ENCODE peak calls at places on chromosomes 13 and 19, in six cellular contexts. One of them, this sample, is unnamed.

GRCh38 chr13:33251131-33251629 is 34.4 kb downstream of the STARD13 start:
- DNase-seq in fibroblast of pulmonary artery: peak; percentile 91
- DNase-seq in cardiac muscle cell: peak; percentile 86
- DNase-seq in psoas muscle: no peak
- DNase-seq in OCI-LY7: no peak
- DNase-seq in heart right ventricle: peak; percentile 46
- DNase-seq in this sample: peak; percentile 98

GRCh38 chr19:50857366-50857765 is 2.7 kb downstream of the KLK3 start:
- DNase-seq in fibroblast of pulmonary artery: no peak
- DNase-seq in cardiac muscle cell: no peak
- DNase-seq in psoas muscle: no peak
- DNase-seq in OCI-LY7: no peak
- DNase-seq in heart right ventricle: no peak
- DNase-seq in this sample: no peak

GRCh38 chr13:112066624-112067004 is 335 bp upstream of the SOX1 start:
- DNase-seq in fibroblast of pulmonary artery: peak; percentile 18
- DNase-seq in cardiac muscle cell: peak; percentile 58
- DNase-seq in psoas muscle: peak; percentile 74
- DNase-seq in OCI-LY7: no peak
- DNase-seq in heart right ventricle: peak; percentile 57
- DNase-seq in this sample: peak; percentile 2

GRCh38 chr13:52968074-52968700 is 60.4 kb upstream of the OLFM4 start:
- DNase-seq in fibroblast of pulmonary artery: peak; percentile 72
- DNase-seq in cardiac muscle cell: peak; percentile 77
- DNase-seq in psoas muscle: peak; percentile 74
- DNase-seq in OCI-LY7: peak; percentile 74
- DNase-seq in heart right ventricle: peak; percentile 63
- DNase-seq in this sample: peak; percentile 59

GRCh38 chr19:3068071-3068470 is 5.8 kb upstream of the TLE5 start:
- DNase-seq in fibroblast of pulmonary artery: no peak
- DNase-seq in cardiac muscle cell: no peak
- DNase-seq in psoas muscle: peak; percentile 86
- DNase-seq in OCI-LY7: no peak
- DNase-seq in heart right ventricle: no peak
- DNase-seq in this sample: no peak

GRCh38 chr13:25922373-25922772 is 129.4 kb downstream of the SHISA2 start:
- DNase-seq in fibroblast of pulmonary artery: no peak
- DNase-seq in cardiac muscle cell: no peak
- DNase-seq in psoas muscle: no peak
- DNase-seq in OCI-LY7: no peak
- DNase-seq in heart right ventricle: no peak
- DNase-seq in this sample: peak; percentile 20

GRCh38 chr19:42325896-42326771 is 699 bp downstream of the MEGF8 start:
- DNase-seq in fibroblast of pulmonary artery: no peak
- DNase-seq in cardiac muscle cell: no peak
- DNase-seq in psoas muscle: peak; percentile 68
- DNase-seq in OCI-LY7: peak; percentile 48
- DNase-seq in heart right ventricle: no peak
- DNase-seq in this sample: no peak

GRCh38 chr19:55494172-55494761 is 6.0 kb downstream of the SSC5D start:
- DNase-seq in fibroblast of pulmonary artery: peak; percentile 94
- DNase-seq in cardiac muscle cell: peak; percentile 94
- DNase-seq in psoas muscle: peak; percentile 78
- DNase-seq in OCI-LY7: no peak
- DNase-seq in heart right ventricle: peak; percentile 76
- DNase-seq in this sample: peak; percentile 51

GRCh38 chr19:28737021-28737525 is 475.9 kb downstream of the UQCRFS1 start:
- DNase-seq in fibroblast of pulmonary artery: peak; percentile 60
- DNase-seq in cardiac muscle cell: peak; percentile 71
- DNase-seq in psoas muscle: no peak
- DNase-seq in OCI-LY7: peak; percentile 53
- DNase-seq in heart right ventricle: no peak
- DNase-seq in this sample: peak; percentile 59

GRCh38 chr19:39430675-39431593 is 4.8 kb downstream of the RPS16 start:
- DNase-seq in fibroblast of pulmonary artery: peak; percentile 99
- DNase-seq in cardiac muscle cell: peak; percentile 98
- DNase-seq in psoas muscle: no peak
- DNase-seq in OCI-LY7: peak; percentile 34
- DNase-seq in heart right ventricle: peak; percentile 48
- DNase-seq in this sample: peak; percentile 19

GRCh38 chr19:47363758-47364529 is 14.8 kb downstream of the DHX34 start:
- DNase-seq in fibroblast of pulmonary artery: peak; percentile 72
- DNase-seq in cardiac muscle cell: peak; percentile 43
- DNase-seq in psoas muscle: no peak
- DNase-seq in OCI-LY7: no peak
- DNase-seq in heart right ventricle: no peak
- DNase-seq in this sample: peak; percentile 6

GRCh38 chr19:30312582-30313352 is 59.4 kb upstream of the ZNF536 start:
- DNase-seq in fibroblast of pulmonary artery: no peak
- DNase-seq in cardiac muscle cell: no peak
- DNase-seq in psoas muscle: no peak
- DNase-seq in OCI-LY7: no peak
- DNase-seq in heart right ventricle: no peak
- DNase-seq in this sample: no peak

GRCh38 chr19:34365463-34366401 is 736 bp downstream of the GPI start:
- DNase-seq in fibroblast of pulmonary artery: peak; percentile 44
- DNase-seq in cardiac muscle cell: peak; percentile 39
- DNase-seq in psoas muscle: peak; percentile 70
- DNase-seq in OCI-LY7: peak; percentile 36
- DNase-seq in heart right ventricle: peak; percentile 48
- DNase-seq in this sample: peak; percentile 32

GRCh38 chr19:38303517-38304351 is at the start of gene C19orf33:
- DNase-seq in fibroblast of pulmonary artery: no peak
- DNase-seq in cardiac muscle cell: no peak
- DNase-seq in psoas muscle: no peak
- DNase-seq in OCI-LY7: no peak
- DNase-seq in heart right ventricle: peak; percentile 36
- DNase-seq in this sample: no peak

GRCh38 chr13:110719036-110719710 is 5.7 kb downstream of the ING1 start:
- DNase-seq in fibroblast of pulmonary artery: no peak
- DNase-seq in cardiac muscle cell: no peak
- DNase-seq in psoas muscle: no peak
- DNase-seq in OCI-LY7: no peak
- DNase-seq in heart right ventricle: no peak
- DNase-seq in this sample: no peak

GRCh38 chr19:15623711-15624318 is 8.8 kb downstream of the CYP4F8 start:
- DNase-seq in fibroblast of pulmonary artery: no peak
- DNase-seq in cardiac muscle cell: no peak
- DNase-seq in psoas muscle: no peak
- DNase-seq in OCI-LY7: no peak
- DNase-seq in heart right ventricle: no peak
- DNase-seq in this sample: no peak

GRCh38 chr13:21550918-21551317 is 53.1 kb downstream of the MICU2 start:
- DNase-seq in fibroblast of pulmonary artery: no peak
- DNase-seq in cardiac muscle cell: no peak
- DNase-seq in psoas muscle: no peak
- DNase-seq in OCI-LY7: no peak
- DNase-seq in heart right ventricle: no peak
- DNase-seq in this sample: no peak

GRCh38 chr19:54517483-54517882 is 14.9 kb downstream of the LAIR2 start:
- DNase-seq in fibroblast of pulmonary artery: peak; percentile 40
- DNase-seq in cardiac muscle cell: peak; percentile 46
- DNase-seq in psoas muscle: no peak
- DNase-seq in OCI-LY7: peak; percentile 61
- DNase-seq in heart right ventricle: peak; percentile 48
- DNase-seq in this sample: peak; percentile 1

GRCh38 chr19:45058622-45059159 is 17.6 kb downstream of the ZNF296 start:
- DNase-seq in fibroblast of pulmonary artery: no peak
- DNase-seq in cardiac muscle cell: no peak
- DNase-seq in psoas muscle: no peak
- DNase-seq in OCI-LY7: no peak
- DNase-seq in heart right ventricle: no peak
- DNase-seq in this sample: no peak

GRCh38 chr13:73190477-73190876 is 131.7 kb downstream of the KLF5 start:
- DNase-seq in fibroblast of pulmonary artery: peak; percentile 13
- DNase-seq in cardiac muscle cell: no peak
- DNase-seq in psoas muscle: no peak
- DNase-seq in OCI-LY7: no peak
- DNase-seq in heart right ventricle: no peak
- DNase-seq in this sample: no peak

GRCh38 chr13:58926858-58927257 is 1236.9 kb downstream of the DIAPH3 start:
- DNase-seq in fibroblast of pulmonary artery: no peak
- DNase-seq in cardiac muscle cell: no peak
- DNase-seq in psoas muscle: no peak
- DNase-seq in OCI-LY7: no peak
- DNase-seq in heart right ventricle: no peak
- DNase-seq in this sample: no peak

GRCh38 chr19:4911786-4912672 is 2.7 kb downstream of the UHRF1 start:
- DNase-seq in fibroblast of pulmonary artery: peak; percentile 98
- DNase-seq in cardiac muscle cell: peak; percentile 99
- DNase-seq in psoas muscle: peak; percentile 75
- DNase-seq in OCI-LY7: peak; percentile 75
- DNase-seq in heart right ventricle: peak; percentile 40
- DNase-seq in this sample: peak; percentile 100

GRCh38 chr19:4909172-4909896 is at the start of gene UHRF1:
- DNase-seq in fibroblast of pulmonary artery: no peak
- DNase-seq in cardiac muscle cell: no peak
- DNase-seq in psoas muscle: no peak
- DNase-seq in OCI-LY7: peak; percentile 86
- DNase-seq in heart right ventricle: no peak
- DNase-seq in this sample: no peak

GRCh38 chr19:4910594-4911273 is 1.4 kb downstream of the UHRF1 start:
- DNase-seq in fibroblast of pulmonary artery: peak; percentile 55
- DNase-seq in cardiac muscle cell: peak; percentile 75
- DNase-seq in psoas muscle: no peak
- DNase-seq in OCI-LY7: peak; percentile 58
- DNase-seq in heart right ventricle: peak; percentile 19
- DNase-seq in this sample: peak; percentile 70

GRCh38 chr19:4909897-4910593 is 744 bp downstream of the UHRF1 start:
- DNase-seq in fibroblast of pulmonary artery: peak; percentile 80
- DNase-seq in cardiac muscle cell: peak; percentile 91
- DNase-seq in psoas muscle: peak; percentile 96
- DNase-seq in OCI-LY7: peak; percentile 96
- DNase-seq in heart right ventricle: peak; percentile 91
- DNase-seq in this sample: peak; percentile 85

GRCh38 chr19:4911314-4911713 is 2.0 kb downstream of the UHRF1 start:
- DNase-seq in fibroblast of pulmonary artery: no peak
- DNase-seq in cardiac muscle cell: peak; percentile 21
- DNase-seq in psoas muscle: no peak
- DNase-seq in OCI-LY7: peak; percentile 23
- DNase-seq in heart right ventricle: no peak
- DNase-seq in this sample: peak; percentile 19
- H3K4me3 ChIP-seq in fibroblast of pulmonary artery: peak overlapping the region; percentile 58
- H3K4me3 ChIP-seq in cardiac muscle cell: no peak overlapping the region
- H3K4me3 ChIP-seq in psoas muscle: peak overlapping the region; percentile 79
- H3K4me3 ChIP-seq in OCI-LY7: peak overlapping the region; percentile 97
- H3K4me3 ChIP-seq in heart right ventricle: peak overlapping the region; percentile 73
- H3K4me3 ChIP-seq in this sample: peak overlapping the region; percentile 58

GRCh38 chr13:77915676-77916075 is 3.0 kb downstream of the EDNRB start:
- DNase-seq in fibroblast of pulmonary artery: no peak
- DNase-seq in cardiac muscle cell: no peak
- DNase-seq in psoas muscle: no peak
- DNase-seq in OCI-LY7: no peak
- DNase-seq in heart right ventricle: no peak
- DNase-seq in this sample: no peak

GRCh38 chr13:77919351-77920294 is 992 bp upstream of the EDNRB start:
- DNase-seq in fibroblast of pulmonary artery: peak; percentile 60
- DNase-seq in cardiac muscle cell: peak; percentile 61
- DNase-seq in psoas muscle: peak; percentile 82
- DNase-seq in OCI-LY7: no peak
- DNase-seq in heart right ventricle: peak; percentile 51
- DNase-seq in this sample: no peak

GRCh38 chr13:77918391-77919261 is at the start of gene EDNRB:
- DNase-seq in fibroblast of pulmonary artery: peak; percentile 44
- DNase-seq in cardiac muscle cell: peak; percentile 52
- DNase-seq in psoas muscle: peak; percentile 71
- DNase-seq in OCI-LY7: no peak
- DNase-seq in heart right ventricle: peak; percentile 72
- DNase-seq in this sample: peak; percentile 11

DNA sequence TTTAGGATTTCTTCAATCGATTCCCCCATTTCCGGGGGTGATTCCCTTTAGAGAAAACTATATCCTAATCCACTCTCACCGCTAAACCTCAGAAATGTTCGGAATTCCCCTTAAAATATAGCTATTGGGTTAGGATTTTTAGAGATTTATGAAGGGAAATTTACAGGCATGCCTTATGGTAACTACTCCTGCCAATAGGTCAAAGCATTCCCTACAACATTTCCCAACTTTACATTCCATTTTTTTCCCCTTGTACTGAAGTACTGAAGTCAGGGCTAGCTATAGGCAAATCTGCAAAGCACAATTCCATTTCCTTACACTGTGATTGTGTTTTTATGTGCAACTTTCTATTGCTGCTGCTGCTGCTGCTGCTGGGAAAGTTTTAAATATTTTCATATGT is 2.1 kb downstream of the EDNRB start:
- DNase-seq in fibroblast of pulmonary artery: no peak
- DNase-seq in cardiac muscle cell: no peak
- DNase-seq in psoas muscle: no peak
- DNase-seq in OCI-LY7: no peak
- DNase-seq in heart right ventricle: no peak
- DNase-seq in this sample: no peak
- H3K4me3 ChIP-seq in fibroblast of pulmonary artery: peak overlapping the region; percentile 26
- H3K4me3 ChIP-seq in cardiac muscle cell: no peak overlapping the region
- H3K4me3 ChIP-seq in psoas muscle: peak overlapping the region; percentile 69
- H3K4me3 ChIP-seq in OCI-LY7: no peak overlapping the region
- H3K4me3 ChIP-seq in heart right ventricle: peak overlapping the region; percentile 59
- H3K4me3 ChIP-seq in this sample: no peak overlapping the region

GRCh38 chr13:102596147-102597028 is at the start of gene TPP2:
- DNase-seq in fibroblast of pulmonary artery: peak; percentile 99
- DNase-seq in cardiac muscle cell: peak; percentile 100
- DNase-seq in psoas muscle: peak; percentile 100
- DNase-seq in OCI-LY7: peak; percentile 93
- DNase-seq in heart right ventricle: peak; percentile 99
- DNase-seq in this sample: peak; percentile 99

GRCh38 chr13:102597029-102598015 is 536 bp downstream of the TPP2 start:
- DNase-seq in fibroblast of pulmonary artery: peak; percentile 19
- DNase-seq in cardiac muscle cell: peak; percentile 31
- DNase-seq in psoas muscle: peak; percentile 69
- DNase-seq in OCI-LY7: peak; percentile 18
- DNase-seq in heart right ventricle: peak; percentile 14
- DNase-seq in this sample: peak; percentile 20

GRCh38 chr13:102598061-102598460 is 1.3 kb downstream of the TPP2 start:
- DNase-seq in fibroblast of pulmonary artery: no peak
- DNase-seq in cardiac muscle cell: no peak
- DNase-seq in psoas muscle: no peak
- DNase-seq in OCI-LY7: no peak
- DNase-seq in heart right ventricle: no peak
- DNase-seq in this sample: no peak

GRCh38 chr13:102599451-102600012 is 2.7 kb downstream of the TPP2 start:
- DNase-seq in fibroblast of pulmonary artery: no peak
- DNase-seq in cardiac muscle cell: no peak
- DNase-seq in psoas muscle: no peak
- DNase-seq in OCI-LY7: no peak
- DNase-seq in heart right ventricle: no peak
- DNase-seq in this sample: no peak
- H3K4me3 ChIP-seq in fibroblast of pulmonary artery: no peak overlapping the region
- H3K4me3 ChIP-seq in cardiac muscle cell: no peak overlapping the region
- H3K4me3 ChIP-seq in psoas muscle: peak overlapping the region; percentile 97
- H3K4me3 ChIP-seq in OCI-LY7: peak overlapping the region; percentile 86
- H3K4me3 ChIP-seq in heart right ventricle: no peak overlapping the region
- H3K4me3 ChIP-seq in this sample: no peak overlapping the region

DNA sequence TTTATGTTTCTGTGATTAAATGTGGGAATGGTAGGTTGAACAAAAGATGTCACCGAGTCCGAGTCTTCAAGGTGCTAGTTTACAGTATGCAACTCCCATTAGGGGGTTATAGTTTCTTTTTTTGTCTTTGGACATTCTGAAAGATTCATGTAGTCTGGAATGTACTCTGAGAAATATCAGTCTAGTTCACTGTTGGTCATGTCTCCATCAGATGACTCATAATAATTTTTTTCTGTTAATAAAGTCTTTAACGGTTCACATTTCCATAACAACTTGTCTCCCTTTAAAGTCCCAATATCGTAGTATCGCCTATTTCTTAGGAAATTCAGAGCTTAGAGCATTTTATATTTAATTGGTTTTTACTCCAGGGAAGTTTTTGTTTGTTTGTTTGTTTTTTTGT is 13.5 kb upstream of the ESD start:
- DNase-seq in fibroblast of pulmonary artery: no peak
- DNase-seq in cardiac muscle cell: no peak
- DNase-seq in psoas muscle: no peak
- DNase-seq in OCI-LY7: no peak
- DNase-seq in heart right ventricle: no peak
- DNase-seq in this sample: no peak
- H3K4me3 ChIP-seq in fibroblast of pulmonary artery: no peak overlapping the region
- H3K4me3 ChIP-seq in cardiac muscle cell: no peak overlapping the region
- H3K4me3 ChIP-seq in psoas muscle: no peak overlapping the region
- H3K4me3 ChIP-seq in OCI-LY7: no peak overlapping the region
- H3K4me3 ChIP-seq in heart right ventricle: no peak overlapping the region
- H3K4me3 ChIP-seq in this sample: no peak overlapping the region

This sample was measured in AG10803.